ENCODE peak calls at places on chromosomes 2 and 18, in five cellular contexts. V is GM04504; Q is stimulated activated CD4-positive, alpha-beta T cell treated with anti-CD3 and anti-CD28 coated beads, TNF-alpha, amount 100 ng/mL, for 4 hours; A is NCI-H345; M is cardiac fibroblast. J is an unnamed sample.

GRCh38 chr2:191635333-191636234 is 42.4 kb upstream of the NABP1 start:
- DNase-seq in V (peak), Q (no peak), A (no peak), M (peak), J (no peak)

GRCh38 chr2:235244497-235245215 is 249.2 kb upstream of the AGAP1 start:
- DNase-seq in M (peak), Q (no peak), A (no peak), V (peak), J (no peak)

GRCh38 chr2:88131201-88131998 is 3.5 kb upstream of the FABP1 start:
- DNase-seq in M (no peak), V (no peak), Q (no peak), A (no peak), J (no peak)

GRCh38 chr18:48806551-48807261 is 144.1 kb downstream of the SMAD7 start:
- DNase-seq in M (no peak), V (no peak), Q (no peak), A (no peak), J (peak)

GRCh38 chr18:9613550-9614400 is 584 bp downstream of the PPP4R1 start:
- DNase-seq in A (peak), Q (peak), M (peak), V (no peak), J (no peak)

GRCh38 chr2:19205983-19206533 is 152.4 kb downstream of the OSR1 start:
- DNase-seq in A (no peak), Q (no peak), M (no peak), V (no peak), J (no peak)

GRCh38 chr2:205681836-205682238 is 464 bp upstream of the NRP2 start:
- DNase-seq in A (peak), Q (no peak), V (no peak), M (peak), J (no peak)

GRCh38 chr2:46002507-46002883 is 294.7 kb upstream of the EPAS1 start:
- DNase-seq in Q (no peak), V (no peak), A (peak), M (peak), J (no peak)

GRCh38 chr18:24632158-24632988 is 171.9 kb downstream of the HRH4 start:
- DNase-seq in M (no peak), Q (no peak), V (no peak), A (peak), J (no peak)

GRCh38 chr18:49185636-49186035 is 234.9 kb upstream of the SMAD7 start:
- DNase-seq in Q (no peak), V (no peak), M (peak), A (no peak), J (no peak)

GRCh38 chr2:30741576-30741975 is 65.7 kb downstream of the CAPN13 start:
- DNase-seq in M (no peak), A (no peak), V (no peak), Q (no peak), J (no peak)

GRCh38 chr2:223093436-223093839 is 41.4 kb downstream of the KCNE4 start:
- DNase-seq in A (no peak), Q (no peak), M (peak), V (peak), J (no peak)

GRCh38 chr2:48719480-48720177 is 35.9 kb downstream of the LHCGR start:
- DNase-seq in M (no peak), V (no peak), A (peak), Q (no peak), J (no peak)

GRCh38 chr2:141341444-141341843 is 789.4 kb downstream of the LRP1B start:
- DNase-seq in A (no peak), V (peak), M (peak), Q (no peak), J (no peak)

GRCh38 chr2:104768694-104769093 is 85.2 kb upstream of the POU3F3 start:
- DNase-seq in V (no peak), M (peak), A (no peak), Q (no peak), J (no peak)

GRCh38 chr18:60096428-60096827 is 196.6 kb downstream of the PMAIP1 start:
- DNase-seq in V (no peak), A (no peak), M (no peak), Q (no peak), J (no peak)

GRCh38 chr2:27320958-27321543 is 1.8 kb downstream of the MPV17 start:
- DNase-seq in M (peak), A (peak), V (peak), Q (no peak), J (peak)

GRCh38 chr2:26768759-26769500 is 4.8 kb downstream of the SLC35F6 start:
- DNase-seq in M (peak), Q (no peak), V (no peak), A (no peak), J (peak)

GRCh38 chr2:127052771-127053691 is 53.9 kb downstream of the BIN1 start:
- DNase-seq in A (no peak), M (no peak), Q (no peak), V (no peak), J (no peak)

GRCh38 chr18:63848159-63848558 is 39.3 kb upstream of the SERPINB2 start:
- DNase-seq in Q (no peak), M (peak), A (peak), V (peak), J (no peak)

GRCh38 chr2:210092791-210093190 is 78.4 kb downstream of the KANSL1L start:
- DNase-seq in V (no peak), M (no peak), Q (no peak), A (no peak), J (no peak)

GRCh38 chr2:120978359-120979050 is 242.8 kb downstream of the GLI2 start:
- DNase-seq in V (no peak), Q (no peak), M (peak), A (no peak), J (no peak)

GRCh38 chr2:78979380-78980238 is 45.9 kb upstream of the REG3G start:
- DNase-seq in M (peak), Q (no peak), A (peak), V (no peak), J (no peak)

GRCh38 chr2:217954469-217954868 is 48.3 kb downstream of the TNS1 start:
- DNase-seq in V (no peak), A (peak), Q (no peak), M (no peak), J (no peak)

GRCh38 chr2:216535454-216535995 is 36.9 kb downstream of the RPL37A start:
- DNase-seq in A (no peak), V (peak), Q (no peak), M (peak), J (peak)

GRCh38 chr2:62074233-62074632 is 121.7 kb upstream of the B3GNT2 start:
- DNase-seq in M (no peak), Q (no peak), A (no peak), V (no peak), J (no peak)

GRCh38 chr2:216349366-216349765 is 22.9 kb downstream of the MARCHF4 start:
- DNase-seq in A (peak), M (no peak), Q (no peak), V (no peak), J (no peak)

GRCh38 chr2:130756721-130757195 is 1.4 kb downstream of the AMER3 start:
- DNase-seq in Q (no peak), A (peak), M (no peak), V (no peak), J (no peak)

GRCh38 chr2:67880291-67880761 is 182.5 kb downstream of the C1D start:
- DNase-seq in A (peak), V (no peak), Q (no peak), M (no peak), J (no peak)

GRCh38 chr18:4510709-4511108 is 55.6 kb upstream of the DLGAP1 start:
- DNase-seq in Q (no peak), A (no peak), V (no peak), M (no peak), J (no peak)

GRCh38 chr18:79344208-79344581 is 51.5 kb upstream of the NFATC1 start:
- DNase-seq in M (no peak), Q (no peak), A (no peak), V (no peak), J (no peak)

GRCh38 chr2:156589381-156590079 is 153.4 kb downstream of the GPD2 start:
- DNase-seq in Q (peak), M (peak), V (peak), A (peak), J (no peak)

GRCh38 chr2:231600619-231601355 is 8.1 kb downstream of the TEX44 start:
- DNase-seq in A (no peak), V (no peak), Q (no peak), M (no peak), J (no peak)

GRCh38 chr2:44786045-44786817 is 155.3 kb upstream of the SIX3 start:
- DNase-seq in Q (no peak), A (no peak), V (no peak), M (no peak), J (no peak)

GRCh38 chr2:120053891-120054290 is 41.0 kb downstream of the EPB41L5 start:
- DNase-seq in V (no peak), Q (no peak), M (peak), A (no peak), J (no peak)

GRCh38 chr2:9826208-9826607 is 17.1 kb upstream of the TAF1B start:
- DNase-seq in V (no peak), M (no peak), A (no peak), Q (no peak), J (no peak)

GRCh38 chr2:231627384-231628156 is 34.9 kb downstream of the TEX44 start:
- DNase-seq in V (no peak), M (peak), Q (no peak), A (no peak), J (no peak)

GRCh38 chr2:61368687-61369665 is 101.9 kb downstream of the USP34 start:
- DNase-seq in Q (no peak), A (no peak), M (no peak), V (no peak), J (no peak)

GRCh38 chr2:44120428-44120827 is 48.2 kb upstream of the PPM1B start:
- DNase-seq in A (no peak), Q (peak), M (peak), V (peak), J (no peak)

GRCh38 chr2:154093856-154094255 is 222.1 kb downstream of the GALNT13 start:
- DNase-seq in M (no peak), V (no peak), Q (no peak), A (no peak), J (no peak)

J was measured in omental fat pad.